ENCODE peak calls at places on chromosomes 13 and 19, in four cellular contexts. One of them, this sample, is unnamed.
A peak's percentile ranks its signal among the peaks of the same experiment; 100 is the strongest.

GRCh38 chr13:107518780-107519179 is 696.6 kb downstream of the LIG4 start:
- DNase-seq in HL-60: no peak
- DNase-seq in K562: no peak
- DNase-seq in GM12878: no peak
- DNase-seq in this sample: no peak

GRCh38 chr19:33472696-33473624 is 48.6 kb downstream of the PEPD start:
- DNase-seq in GM12878: no peak
- DNase-seq in HL-60: no peak
- DNase-seq in K562: no peak
- DNase-seq in this sample: no peak

GRCh38 chr13:83992566-83993358 is 110.5 kb upstream of the SLITRK1 start:
- DNase-seq in GM12878: peak; percentile 54
- DNase-seq in K562: no peak
- DNase-seq in HL-60: no peak
- DNase-seq in this sample: no peak

GRCh38 chr13:67228031-67228430 is 2.1 kb downstream of the PCDH9 start:
- DNase-seq in GM12878: no peak
- DNase-seq in K562: no peak
- DNase-seq in HL-60: no peak
- DNase-seq in this sample: no peak

GRCh38 chr13:60164490-60164889 is 762 bp upstream of the DIAPH3 start:
- DNase-seq in GM12878: no peak
- DNase-seq in K562: no peak
- DNase-seq in HL-60: no peak
- DNase-seq in this sample: no peak

GRCh38 chr13:46698015-46698414 is 98.9 kb downstream of the ESD start:
- DNase-seq in GM12878: no peak
- DNase-seq in K562: no peak
- DNase-seq in HL-60: no peak
- DNase-seq in this sample: no peak

GRCh38 chr13:51560336-51560735 is 23.9 kb upstream of the WDFY2 start:
- DNase-seq in GM12878: no peak
- DNase-seq in HL-60: peak; percentile 48
- DNase-seq in K562: no peak
- DNase-seq in this sample: no peak

GRCh38 chr19:33052352-33052972 is 12.2 kb downstream of the RHPN2 start:
- DNase-seq in GM12878: no peak
- DNase-seq in K562: no peak
- DNase-seq in HL-60: no peak
- DNase-seq in this sample: no peak

GRCh38 chr19:46764817-46765291 is 18.6 kb upstream of the STRN4 start:
- DNase-seq in GM12878: no peak
- DNase-seq in HL-60: no peak
- DNase-seq in K562: no peak
- DNase-seq in this sample: no peak

GRCh38 chr13:92143766-92144165 is 745.3 kb downstream of the GPC5 start:
- DNase-seq in HL-60: no peak
- DNase-seq in K562: no peak
- DNase-seq in GM12878: no peak
- DNase-seq in this sample: no peak

GRCh38 chr13:29369060-29369743 is 226.3 kb downstream of the SLC7A1 start:
- DNase-seq in K562: no peak
- DNase-seq in HL-60: peak; percentile 80
- DNase-seq in GM12878: peak; percentile 12
- DNase-seq in this sample: no peak

GRCh38 chr13:38542601-38543000 is 144.3 kb upstream of the FREM2 start:
- DNase-seq in GM12878: no peak
- DNase-seq in HL-60: no peak
- DNase-seq in K562: no peak
- DNase-seq in this sample: no peak

DNA sequence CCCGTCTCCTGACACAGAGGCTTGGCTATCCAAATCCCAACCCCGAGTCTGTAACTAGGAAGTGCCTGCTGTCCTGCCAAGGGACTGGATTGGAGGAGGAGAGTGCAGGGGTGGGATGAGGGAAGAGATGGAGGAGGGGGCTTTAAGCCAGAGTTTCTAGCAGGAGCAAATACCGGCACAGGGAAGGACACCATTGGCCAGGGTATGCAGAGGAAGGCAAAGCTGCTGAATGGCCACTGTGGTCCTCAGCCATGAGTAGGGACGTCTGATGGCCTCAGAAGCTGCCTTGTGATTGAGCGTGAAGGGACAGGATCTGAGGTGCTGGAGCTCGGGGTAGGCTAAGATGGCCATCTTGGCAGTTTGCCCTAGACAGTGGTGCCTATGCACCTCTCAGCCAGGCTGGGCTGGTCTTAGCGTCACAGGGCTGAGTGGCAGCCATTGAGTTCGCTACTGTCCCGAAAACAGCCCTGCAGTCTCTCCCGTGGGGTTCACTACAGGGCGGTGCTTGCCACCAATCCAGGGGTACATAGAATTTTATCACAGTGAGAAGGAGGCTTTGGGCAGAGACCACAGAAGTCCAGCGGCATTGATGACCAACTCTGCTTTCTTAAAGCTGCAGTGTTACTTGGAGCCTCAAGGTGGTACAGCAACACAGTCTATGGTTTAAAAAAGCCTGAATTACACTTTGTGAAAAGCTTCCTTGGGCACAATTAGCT is 61.8 kb downstream of the AKAP11 start:
- DNase-seq in HL-60: no peak
- DNase-seq in GM12878: no peak
- DNase-seq in K562: peak; percentile 11
- DNase-seq in this sample: no peak
- TF ChIP-seq SPI1 in HL-60: no peak
- TF ChIP-seq SPI1 in GM12878: no peak
- TF ChIP-seq SPI1 in K562: no peak
- TF ChIP-seq SPI1 in this sample: no peak

GRCh38 chr19:7635670-7636069 is 1.2 kb upstream of the STXBP2 start:
- DNase-seq in HL-60: no peak
- DNase-seq in K562: no peak
- DNase-seq in GM12878: no peak
- DNase-seq in this sample: no peak

GRCh38 chr19:7631577-7631976 is 1.9 kb downstream of the PCP2 start:
- DNase-seq in GM12878: no peak
- DNase-seq in K562: no peak
- DNase-seq in HL-60: no peak
- DNase-seq in this sample: no peak

GRCh38 chr19:7633619-7634018 is at the start of gene PCP2:
- DNase-seq in HL-60: no peak
- DNase-seq in GM12878: no peak
- DNase-seq in K562: no peak
- DNase-seq in this sample: no peak

GRCh38 chr19:7629347-7630054 is at the start of the genes PET100 and XAB2:
- DNase-seq in GM12878: peak; percentile 99
- DNase-seq in HL-60: peak; percentile 99
- DNase-seq in K562: peak; percentile 100
- DNase-seq in this sample: peak; percentile 97

GRCh38 chr19:7632340-7633203 is 947 bp downstream of the PCP2 start:
- DNase-seq in HL-60: no peak
- DNase-seq in K562: no peak
- DNase-seq in GM12878: no peak
- DNase-seq in this sample: no peak
- TF ChIP-seq SPI1 in HL-60: no peak
- TF ChIP-seq SPI1 in K562: no peak
- TF ChIP-seq SPI1 in GM12878: no peak
- TF ChIP-seq SPI1 in this sample: no peak

GRCh38 chr13:23321534-23322241 is 111.8 kb downstream of the SACS start:
- DNase-seq in GM12878: peak; percentile 35
- DNase-seq in K562: no peak
- DNase-seq in HL-60: no peak
- DNase-seq in this sample: peak; percentile 25
- TF ChIP-seq SPI1 in GM12878: no peak
- TF ChIP-seq SPI1 in K562: no peak
- TF ChIP-seq SPI1 in HL-60: no peak
- TF ChIP-seq SPI1 in this sample: no peak

GRCh38 chr19:10566658-10567410 is 1.0 kb upstream of the KRI1 start:
- DNase-seq in K562: no peak
- DNase-seq in GM12878: peak; percentile 82
- DNase-seq in HL-60: peak; percentile 63
- DNase-seq in this sample: no peak
- TF ChIP-seq SPI1 in K562: no peak
- TF ChIP-seq SPI1 in GM12878: peak; percentile 19
- TF ChIP-seq SPI1 in HL-60: no peak
- TF ChIP-seq SPI1 in this sample: peak; percentile 37

GRCh38 chr13:99977334-99977911 is 4.2 kb upstream of the ZIC2 start:
- DNase-seq in HL-60: peak; percentile 36
- DNase-seq in K562: no peak
- DNase-seq in GM12878: no peak
- DNase-seq in this sample: no peak
- TF ChIP-seq SPI1 in HL-60: no peak
- TF ChIP-seq SPI1 in K562: no peak
- TF ChIP-seq SPI1 in GM12878: no peak
- TF ChIP-seq SPI1 in this sample: no peak

DNA sequence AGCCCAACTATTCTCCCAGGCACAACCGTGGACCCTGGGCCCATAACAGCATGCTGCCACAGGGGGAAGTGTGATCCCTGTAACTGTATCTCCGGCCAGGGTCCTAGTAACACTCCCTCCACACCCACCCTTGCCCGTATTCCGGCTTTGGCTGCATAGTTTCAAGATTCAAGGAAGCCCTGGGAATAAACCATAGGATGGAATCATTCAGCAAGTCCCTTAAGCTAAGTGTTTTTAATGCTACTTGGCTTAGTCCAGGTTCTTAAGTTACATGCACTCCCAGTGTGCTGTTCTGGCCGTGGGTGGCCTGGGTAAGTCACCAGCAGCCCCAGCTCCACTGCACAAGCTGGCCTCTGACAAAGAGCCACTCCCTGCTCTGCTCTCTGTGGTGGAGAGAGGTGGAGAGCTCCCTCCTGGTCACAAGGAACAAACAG is 532.4 kb upstream of the SGCG start:
- DNase-seq in K562: no peak
- DNase-seq in HL-60: no peak
- DNase-seq in GM12878: no peak
- DNase-seq in this sample: no peak
- TF ChIP-seq SPI1 in K562: no peak
- TF ChIP-seq SPI1 in HL-60: no peak
- TF ChIP-seq SPI1 in GM12878: no peak
- TF ChIP-seq SPI1 in this sample: no peak

This sample was measured in GM12891.